ENCODE peak calls at places on chromosomes 12 and 14, in seven cellular contexts. O is D721Med; M is CD8-positive, alpha-beta T cell; Z is AG04450; C is NB4; L is astrocyte of the spinal cord; A is upper lobe of left lung. W is an unnamed sample.

GRCh38 chr12:77999074-77999715 is 168.5 kb downstream of the NAV3 start:
- DNase-seq in O (no peak), M (no peak), Z (no peak), C (peak), L (no peak), A (no peak), W (no peak)

GRCh38 chr14:72000907-72001306 is 68.7 kb downstream of the RGS6 start:
- DNase-seq in O (no peak), M (no peak), Z (no peak), C (no peak), L (no peak), A (peak), W (no peak)

GRCh38 chr14:95683793-95684192 is 2.4 kb upstream of the TCL1B start:
- DNase-seq in O (no peak), M (peak), Z (no peak), C (peak), L (no peak), A (no peak), W (no peak)

GRCh38 chr14:51806026-51806590 is 54.3 kb upstream of the GNG2 start:
- DNase-seq in O (no peak), M (no peak), Z (no peak), C (no peak), L (no peak), A (no peak), W (no peak)

GRCh38 chr14:89011327-89011726 is 186.9 kb downstream of the TTC8 start:
- DNase-seq in O (no peak), M (no peak), Z (no peak), C (no peak), L (no peak), A (no peak), W (no peak)

GRCh38 chr12:48889679-48890078 is 24.0 kb upstream of the RND1 start:
- DNase-seq in O (no peak), M (no peak), Z (no peak), C (no peak), L (no peak), A (no peak), W (no peak)

GRCh38 chr12:43282106-43282505 is 269.9 kb downstream of the ADAMTS20 start:
- DNase-seq in O (no peak), M (no peak), Z (no peak), C (peak), L (peak), A (no peak), W (peak)

GRCh38 chr14:69571879-69572633 is 2.6 kb downstream of the CCDC177 start:
- DNase-seq in O (no peak), M (no peak), Z (no peak), C (peak), L (no peak), A (peak), W (no peak)

GRCh38 chr14:61147898-61148549 is 133.1 kb downstream of the TMEM30B start:
- DNase-seq in O (no peak), M (no peak), Z (peak), C (no peak), L (peak), A (peak), W (peak)

GRCh38 chr12:31308116-31308515 is 17.8 kb downstream of the SINHCAF start:
- DNase-seq in O (no peak), M (no peak), Z (no peak), C (no peak), L (no peak), A (no peak), W (no peak)

GRCh38 chr14:65478596-65478995 is 66.1 kb downstream of the FUT8 start:
- DNase-seq in O (no peak), M (no peak), Z (no peak), C (no peak), L (peak), A (no peak), W (peak)

GRCh38 chr12:24488091-24488596 is 460.8 kb downstream of the BCAT1 start:
- DNase-seq in O (no peak), M (no peak), Z (no peak), C (no peak), L (peak), A (no peak), W (no peak)

GRCh38 chr12:94267907-94268575 is 119.7 kb downstream of the PLXNC1 start:
- DNase-seq in O (no peak), M (no peak), Z (no peak), C (no peak), L (no peak), A (no peak), W (peak)

GRCh38 chr14:52422650-52423356 is 108.7 kb downstream of the PTGER2 start:
- DNase-seq in O (no peak), M (no peak), Z (no peak), C (no peak), L (no peak), A (no peak), W (no peak)

GRCh38 chr14:82725188-82725587 is 1191.5 kb upstream of the SEL1L start:
- DNase-seq in O (no peak), M (no peak), Z (no peak), C (no peak), L (no peak), A (no peak), W (peak)

GRCh38 chr12:659090-659683 is 4.1 kb downstream of the NINJ2 start:
- DNase-seq in O (no peak), M (no peak), Z (no peak), C (no peak), L (no peak), A (no peak), W (no peak)

GRCh38 chr12:110279561-110279960 is 1.5 kb upstream of the ATP2A2 start:
- DNase-seq in O (no peak), M (no peak), Z (no peak), C (no peak), L (no peak), A (no peak), W (no peak)

GRCh38 chr12:47742253-47742825 is 16.3 kb downstream of the RAPGEF3 start:
- DNase-seq in O (peak), M (peak), Z (no peak), C (peak), L (peak), A (no peak), W (no peak)

GRCh38 chr14:74478996-74479635 is 14.0 kb downstream of the NPC2 start:
- DNase-seq in O (no peak), M (no peak), Z (no peak), C (no peak), L (peak), A (no peak), W (peak)

GRCh38 chr12:75480469-75480949 is at the start of gene GLIPR1:
- DNase-seq in O (no peak), M (peak), Z (peak), C (peak), L (peak), A (peak), W (peak)

GRCh38 chr12:5977556-5977955 is 32.5 kb upstream of the ANO2 start:
- DNase-seq in O (no peak), M (no peak), Z (no peak), C (peak), L (no peak), A (no peak), W (no peak)

GRCh38 chr12:22100952-22101748 is 55.1 kb downstream of the CMAS start:
- DNase-seq in O (no peak), M (peak), Z (peak), C (peak), L (peak), A (no peak), W (peak)

GRCh38 chr12:41552507-41553047 is 364.5 kb downstream of the PDZRN4 start:
- DNase-seq in O (no peak), M (no peak), Z (no peak), C (no peak), L (no peak), A (no peak), W (no peak)

GRCh38 chr12:79547735-79548347 is 142.9 kb downstream of the PAWR start:
- DNase-seq in O (no peak), M (no peak), Z (no peak), C (peak), L (peak), A (no peak), W (peak)

GRCh38 chr12:126708492-126708896 is 1558.5 kb upstream of the TMEM132C start:
- DNase-seq in O (no peak), M (no peak), Z (no peak), C (no peak), L (peak), A (no peak), W (peak)

GRCh38 chr12:132105467-132105866 is 38.7 kb downstream of the DDX51 start:
- DNase-seq in O (no peak), M (no peak), Z (no peak), C (no peak), L (no peak), A (peak), W (no peak)

GRCh38 chr14:50377671-50378070 is 19.0 kb downstream of the CDKL1 start:
- DNase-seq in O (no peak), M (no peak), Z (no peak), C (no peak), L (no peak), A (no peak), W (no peak)

GRCh38 chr14:102891556-102891955 is 30.9 kb upstream of the AMN start:
- DNase-seq in O (no peak), M (no peak), Z (peak), C (no peak), L (peak), A (no peak), W (peak)

GRCh38 chr12:87157791-87158190 is 871.4 kb downstream of the C12orf50 start:
- DNase-seq in O (no peak), M (no peak), Z (peak), C (no peak), L (peak), A (no peak), W (peak)

GRCh38 chr14:58193542-58193941 is 6.4 kb upstream of the ACTR10 start:
- DNase-seq in O (no peak), M (no peak), Z (no peak), C (no peak), L (no peak), A (no peak), W (no peak)

GRCh38 chr14:92385561-92385960 is 62.6 kb downstream of the SLC24A4 start:
- DNase-seq in O (no peak), M (no peak), Z (no peak), C (peak), L (no peak), A (no peak), W (no peak)

GRCh38 chr14:46651526-46652144 is at the start of gene RPL10L:
- DNase-seq in O (no peak), M (no peak), Z (no peak), C (peak), L (no peak), A (peak), W (no peak)

DNA sequence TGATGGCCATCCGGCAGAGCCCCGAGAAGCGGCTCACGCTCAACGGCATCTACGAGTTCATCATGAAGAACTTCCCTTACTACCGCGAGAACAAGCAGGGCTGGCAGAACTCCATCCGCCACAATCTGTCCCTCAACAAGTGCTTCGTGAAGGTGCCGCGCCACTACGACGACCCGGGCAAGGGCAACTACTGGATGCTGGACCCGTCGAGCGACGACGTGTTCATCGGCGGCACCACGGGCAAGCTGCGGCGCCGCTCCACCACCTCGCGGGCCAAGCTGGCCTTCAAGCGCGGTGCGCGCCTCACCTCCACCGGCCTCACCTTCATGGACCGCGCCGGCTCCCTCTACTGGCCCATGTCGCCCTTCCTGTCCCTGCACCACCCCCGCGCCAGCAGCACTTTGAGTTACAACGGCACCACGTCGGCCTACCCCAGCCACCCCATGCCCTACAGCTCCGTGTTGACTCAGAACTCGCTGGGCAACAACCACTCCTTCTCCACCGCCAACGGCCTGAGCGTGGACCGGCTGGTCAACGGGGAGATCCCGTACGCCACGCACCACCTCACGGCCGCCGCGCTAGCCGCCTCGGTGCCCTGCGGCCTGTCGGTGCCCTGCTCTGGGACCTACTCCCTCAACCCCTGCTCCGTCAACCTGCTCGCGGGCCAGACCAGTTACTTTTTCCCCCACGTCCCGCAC is 1.4 kb downstream of the FOXG1 start:
- DNase-seq in O (no peak), M (no peak), Z (no peak), C (no peak), L (no peak), A (peak), W (no peak)
- TF ChIP-seq CTCF in O (peak), M (no peak), Z (no peak), C (no peak), L (no peak), A (no peak), W (no peak)

GRCh38 chr12:84842406-84843013 is 70.1 kb downstream of the SLC6A15 start:
- DNase-seq in O (peak), M (no peak), Z (peak), C (peak), L (peak), A (no peak), W (peak)
- TF ChIP-seq CTCF in O (peak), M (no peak), Z (peak), C (peak), L (peak), A (peak), W (peak)

DNA sequence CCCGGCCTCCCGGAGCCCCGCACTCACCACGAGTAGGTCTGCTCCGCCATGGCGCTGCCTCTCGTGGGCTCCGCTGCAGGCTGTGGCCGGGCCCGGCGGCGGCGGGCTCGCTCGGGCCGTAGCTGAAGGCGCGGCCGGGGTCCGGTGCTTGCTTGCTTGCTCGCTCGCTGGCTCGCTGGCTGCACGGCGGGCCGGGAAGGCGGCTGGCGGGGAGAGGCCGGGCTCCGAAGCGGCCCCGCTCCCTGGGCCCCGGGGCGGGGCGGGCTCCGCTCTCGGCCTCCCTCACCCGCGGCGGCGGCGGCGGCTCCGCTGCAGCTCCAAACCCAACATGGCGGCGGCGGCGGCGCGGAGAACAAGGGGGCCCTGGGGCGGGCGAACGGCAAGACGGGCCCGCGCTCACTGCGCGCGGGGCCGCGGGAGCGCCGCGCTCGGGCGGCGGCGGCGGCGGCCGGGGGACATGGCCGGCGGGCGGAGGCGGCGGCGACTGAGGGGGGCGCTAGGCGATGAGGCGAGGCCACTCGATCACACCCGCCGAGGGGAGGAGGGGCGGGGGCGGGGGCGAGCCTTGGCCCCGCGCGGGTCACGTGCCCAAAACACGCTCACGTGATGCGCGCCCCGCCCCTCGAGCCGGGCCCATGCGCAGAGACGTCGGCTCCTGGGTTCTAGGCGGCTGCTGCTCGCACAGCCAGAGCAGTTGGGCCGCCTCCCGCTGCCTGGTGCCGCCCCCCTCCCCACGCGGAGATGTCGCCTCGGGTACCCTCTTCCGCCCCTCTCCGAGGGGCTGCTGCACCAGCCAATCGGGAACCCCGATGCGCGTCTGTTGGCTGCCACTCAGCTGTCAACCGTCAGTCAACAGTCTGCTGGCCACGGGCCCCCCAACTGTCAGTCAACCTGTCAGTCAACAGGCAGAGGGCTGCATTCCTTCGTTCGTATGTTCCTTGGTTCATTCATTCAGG is at the start of gene SPPL3:
- DNase-seq in O (peak), M (peak), Z (peak), C (peak), L (peak), A (peak), W (peak)
- TF ChIP-seq CTCF in O (peak), M (no peak), Z (no peak), C (no peak), L (no peak), A (peak), W (no peak)

GRCh38 chr12:114136656-114137055 is 170.5 kb upstream of the RBM19 start:
- DNase-seq in O (no peak), M (no peak), Z (no peak), C (no peak), L (no peak), A (no peak), W (peak)

GRCh38 chr12:114134922-114135321 is 168.8 kb upstream of the RBM19 start:
- DNase-seq in O (no peak), M (no peak), Z (no peak), C (no peak), L (no peak), A (no peak), W (no peak)

DNA sequence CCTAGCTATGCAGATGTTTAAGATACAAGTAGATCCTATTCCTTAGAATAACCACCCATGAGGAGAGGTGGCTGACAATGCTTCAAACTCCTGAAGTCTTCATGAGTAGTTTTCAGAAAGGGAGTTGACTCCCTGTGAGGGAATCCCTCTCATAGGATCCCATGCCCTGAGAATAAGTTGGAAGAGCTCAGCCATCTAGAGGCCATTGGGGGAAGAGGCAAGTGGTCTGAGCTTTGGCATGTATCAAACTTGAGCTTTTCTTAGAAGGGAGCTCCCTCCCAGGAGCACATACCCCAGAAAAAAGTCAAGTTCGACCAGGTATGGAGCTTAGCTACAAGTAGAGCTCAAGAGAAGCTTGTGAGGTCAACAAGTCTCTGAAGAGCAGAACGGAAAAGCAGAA is 165.7 kb upstream of the RBM19 start:
- DNase-seq in O (no peak), M (no peak), Z (no peak), C (peak), L (no peak), A (no peak), W (no peak)
- TF ChIP-seq CTCF in O (no peak), M (no peak), Z (peak), C (peak), L (no peak), A (no peak), W (peak)

GRCh38 chr14:84496677-84497076 is 1033.3 kb upstream of the FLRT2 start:
- DNase-seq in O (no peak), M (no peak), Z (no peak), C (no peak), L (no peak), A (no peak), W (no peak)

GRCh38 chr14:84490081-84490480 is 1039.9 kb upstream of the FLRT2 start:
- DNase-seq in O (no peak), M (no peak), Z (no peak), C (no peak), L (no peak), A (no peak), W (no peak)

GRCh38 chr14:84493779-84494178 is 1036.2 kb upstream of the FLRT2 start:
- DNase-seq in O (no peak), M (no peak), Z (no peak), C (peak), L (peak), A (no peak), W (no peak)
- TF ChIP-seq CTCF in O (no peak), M (no peak), Z (no peak), C (no peak), L (no peak), A (no peak), W (no peak)

GRCh38 chr12:11622774-11623375 is 26.6 kb upstream of the ETV6 start:
- DNase-seq in O (no peak), M (no peak), Z (no peak), C (no peak), L (no peak), A (no peak), W (peak)
- TF ChIP-seq CTCF in O (peak), M (no peak), Z (peak), C (no peak), L (peak), A (no peak), W (peak)

GRCh38 chr14:91271639-91272038 is 27.1 kb upstream of the GPR68 start:
- DNase-seq in O (no peak), M (no peak), Z (no peak), C (no peak), L (no peak), A (no peak), W (no peak)
- TF ChIP-seq CTCF in O (no peak), M (no peak), Z (no peak), C (no peak), L (no peak), A (no peak), W (no peak)

GRCh38 chr14:64363265-64363840 is 24.8 kb upstream of the MTHFD1 start:
- DNase-seq in O (no peak), M (no peak), Z (no peak), C (no peak), L (peak), A (no peak), W (peak)
- TF ChIP-seq CTCF in O (no peak), M (no peak), Z (no peak), C (no peak), L (no peak), A (no peak), W (no peak)

GRCh38 chr12:2248087-2248900 is 195.5 kb downstream of the CACNA1C start:
- DNase-seq in O (no peak), M (no peak), Z (peak), C (no peak), L (peak), A (no peak), W (peak)
- TF ChIP-seq CTCF in O (no peak), M (no peak), Z (no peak), C (no peak), L (no peak), A (no peak), W (no peak)

GRCh38 chr12:68901551-68901950 is 31.4 kb downstream of the CPM start:
- DNase-seq in O (no peak), M (no peak), Z (no peak), C (no peak), L (no peak), A (no peak), W (no peak)

GRCh38 chr12:68901145-68901544 is 31.8 kb downstream of the CPM start:
- DNase-seq in O (no peak), M (no peak), Z (no peak), C (no peak), L (no peak), A (no peak), W (no peak)

GRCh38 chr12:68900241-68900640 is 32.7 kb downstream of the CPM start:
- DNase-seq in O (no peak), M (no peak), Z (no peak), C (no peak), L (no peak), A (no peak), W (no peak)

GRCh38 chr12:68896881-68897540 is 36.0 kb downstream of the CPM start:
- DNase-seq in O (no peak), M (no peak), Z (no peak), C (peak), L (no peak), A (no peak), W (no peak)

GRCh38 chr12:68899251-68899771 is 33.7 kb downstream of the CPM start:
- DNase-seq in O (no peak), M (no peak), Z (no peak), C (no peak), L (peak), A (no peak), W (peak)
- TF ChIP-seq CTCF in O (no peak), M (no peak), Z (peak), C (no peak), L (peak), A (peak), W (peak)

W was measured in AG10803.